ENCODE peak calls at places on chromosomes 2 and 18, in eight cellular contexts. F is osteocyte; C is T1000; S is SJSA1; K is fibroblast of the conjunctiva; Y is activated CD4-positive, alpha-beta T cell treated with anti-CD3 and anti-CD28 coated beads for 36 hours; M is activated CD8-positive, alpha-beta memory T cell treated with anti-CD3 and anti-CD28 coated beads, Interleukin-2, amount 50 U/mL, for 48 hours; A is Right ventricle myocardium superior. V is an unnamed sample.

GRCh38 chr2:143668236-143668635 is 539.0 kb downstream of the ARHGAP15 start:
- DNase-seq in F (no peak), C (no peak), S (no peak), K (no peak), Y (no peak), M (no peak), A (no peak), V (no peak)

GRCh38 chr18:76205906-76206305 is 289.1 kb downstream of the ZNF516 start:
- DNase-seq in F (no peak), C (no peak), S (no peak), K (no peak), Y (no peak), M (no peak), A (no peak), V (no peak)

GRCh38 chr2:233831861-233832260 is 22.5 kb downstream of the HJURP start:
- DNase-seq in F (no peak), C (no peak), S (no peak), K (no peak), Y (no peak), M (no peak), A (no peak), V (no peak)

GRCh38 chr2:222292113-222292737 is 6.6 kb downstream of the PAX3 start:
- DNase-seq in F (no peak), C (no peak), S (no peak), K (no peak), Y (no peak), M (no peak), A (no peak), V (no peak)

GRCh38 chr2:190984595-190984994 is 29.4 kb downstream of the STAT1 start:
- DNase-seq in F (no peak), C (no peak), S (no peak), K (no peak), Y (peak; percentile 52), M (no peak), A (no peak), V (no peak)

GRCh38 chr2:222887124-222887523 is 26.3 kb downstream of the ACSL3 start:
- DNase-seq in F (no peak), C (no peak), S (no peak), K (no peak), Y (no peak), M (no peak), A (no peak), V (no peak)

GRCh38 chr2:188776634-188777033 is 197.5 kb upstream of the COL3A1 start:
- DNase-seq in F (no peak), C (no peak), S (peak; percentile 70), K (no peak), Y (no peak), M (no peak), A (no peak), V (no peak)

GRCh38 chr2:190854726-190855125 is 25.9 kb upstream of the GLS start:
- DNase-seq in F (no peak), C (no peak), S (no peak), K (no peak), Y (no peak), M (no peak), A (no peak), V (no peak)

GRCh38 chr2:52113338-52113737 is 1081.4 kb upstream of the NRXN1 start:
- DNase-seq in F (no peak), C (no peak), S (no peak), K (peak; percentile 72), Y (no peak), M (no peak), A (no peak), V (no peak)

GRCh38 chr2:162308747-162309503 is 9.6 kb downstream of the IFIH1 start:
- DNase-seq in F (no peak), C (no peak), S (no peak), K (no peak), Y (no peak), M (no peak), A (no peak), V (no peak)

GRCh38 chr2:64634338-64635267 is 19.1 kb downstream of the SERTAD2 start:
- DNase-seq in F (no peak), C (no peak), S (no peak), K (peak; percentile 68), Y (no peak), M (no peak), A (no peak), V (peak; percentile 70)

GRCh38 chr2:120225549-120226065 is 2.4 kb upstream of the TMEM185B start:
- DNase-seq in F (no peak), C (no peak), S (no peak), K (no peak), Y (no peak), M (no peak), A (no peak), V (no peak)

GRCh38 chr2:50346104-50346503 is 685.8 kb downstream of the NRXN1 start:
- DNase-seq in F (no peak), C (no peak), S (no peak), K (no peak), Y (no peak), M (no peak), A (no peak), V (no peak)

GRCh38 chr18:58279504-58280158 is 235.6 kb downstream of the NEDD4L start:
- DNase-seq in F (no peak), C (no peak), S (no peak), K (no peak), Y (no peak), M (no peak), A (no peak), V (no peak)

GRCh38 chr2:240200230-240201051 is 60.0 kb upstream of the OTOS start:
- DNase-seq in F (peak; percentile 83), C (no peak), S (no peak), K (no peak), Y (no peak), M (peak; percentile 43), A (no peak), V (no peak)

GRCh38 chr18:79068946-79069791 is at the start of gene ATP9B:
- DNase-seq in F (peak; percentile 100), C (peak; percentile 91), S (peak; percentile 99), K (peak; percentile 96), Y (peak; percentile 99), M (peak; percentile 100), A (peak; percentile 97), V (peak; percentile 98)

GRCh38 chr2:173231465-173231864 is 123.2 kb upstream of the CDCA7 start:
- DNase-seq in F (no peak), C (no peak), S (no peak), K (no peak), Y (no peak), M (no peak), A (no peak), V (no peak)

GRCh38 chr2:132608222-132608795 is 61.7 kb downstream of the LYPD1 start:
- DNase-seq in F (peak; percentile 67), C (no peak), S (no peak), K (no peak), Y (no peak), M (no peak), A (no peak), V (no peak)

GRCh38 chr2:213455316-213456008 is 171.2 kb downstream of the SPAG16 start:
- DNase-seq in F (no peak), C (no peak), S (no peak), K (no peak), Y (no peak), M (no peak), A (no peak), V (no peak)

GRCh38 chr18:78538669-78539440 is 440.8 kb upstream of the SALL3 start:
- DNase-seq in F (peak; percentile 81), C (no peak), S (no peak), K (no peak), Y (no peak), M (no peak), A (no peak), V (no peak)

GRCh38 chr18:35522130-35522959 is 24.6 kb upstream of the INO80C start:
- DNase-seq in F (no peak), C (no peak), S (no peak), K (no peak), Y (no peak), M (no peak), A (no peak), V (no peak)

GRCh38 chr2:205781244-205781643 is 98.9 kb downstream of the NRP2 start:
- DNase-seq in F (no peak), C (no peak), S (no peak), K (no peak), Y (no peak), M (no peak), A (no peak), V (no peak)

GRCh38 chr2:6069354-6069753 is 377.2 kb downstream of the SOX11 start:
- DNase-seq in F (no peak), C (no peak), S (no peak), K (no peak), Y (no peak), M (no peak), A (no peak), V (no peak)

GRCh38 chr2:19351499-19351898 is 6.9 kb downstream of the OSR1 start:
- DNase-seq in F (peak; percentile 67), C (no peak), S (no peak), K (no peak), Y (peak; percentile 12), M (no peak), A (no peak), V (no peak)

GRCh38 chr2:29389686-29390085 is 274.5 kb downstream of the CLIP4 start:
- DNase-seq in F (no peak), C (no peak), S (no peak), K (no peak), Y (no peak), M (no peak), A (no peak), V (no peak)

GRCh38 chr2:73175663-73176204 is 26.6 kb upstream of the NOTO start:
- DNase-seq in F (no peak), C (no peak), S (no peak), K (peak; percentile 22), Y (peak; percentile 89), M (peak; percentile 89), A (peak; percentile 93), V (peak; percentile 90)

GRCh38 chr2:130890941-130891669 is 54.4 kb downstream of the ARHGEF4 start:
- DNase-seq in F (no peak), C (no peak), S (no peak), K (no peak), Y (no peak), M (no peak), A (no peak), V (no peak)

GRCh38 chr2:188870289-188870688 is 103.9 kb upstream of the COL3A1 start:
- DNase-seq in F (no peak), C (no peak), S (no peak), K (peak; percentile 57), Y (peak; percentile 16), M (no peak), A (no peak), V (no peak)

GRCh38 chr2:203998195-203998804 is 61.7 kb downstream of the ICOS start:
- DNase-seq in F (no peak), C (no peak), S (no peak), K (peak; percentile 8), Y (no peak), M (no peak), A (no peak), V (no peak)

GRCh38 chr2:8477511-8478132 is 204.2 kb upstream of the ID2 start:
- DNase-seq in F (no peak), C (no peak), S (no peak), K (no peak), Y (peak; percentile 45), M (no peak), A (no peak), V (peak; percentile 64)

GRCh38 chr18:11970466-11971220 is 10.7 kb upstream of the IMPA2 start:
- DNase-seq in F (no peak), C (no peak), S (no peak), K (no peak), Y (no peak), M (no peak), A (no peak), V (no peak)

GRCh38 chr18:48933578-48934399 is 17.0 kb downstream of the SMAD7 start:
- DNase-seq in F (no peak), C (no peak), S (peak; percentile 85), K (no peak), Y (peak; percentile 4), M (no peak), A (no peak), V (no peak)

GRCh38 chr2:221501883-221502269 is 70.2 kb downstream of the EPHA4 start:
- DNase-seq in F (no peak), C (no peak), S (no peak), K (no peak), Y (no peak), M (no peak), A (no peak), V (no peak)

GRCh38 chr18:80154293-80154692 is 45.2 kb downstream of the ADNP2 start:
- DNase-seq in F (no peak), C (no peak), S (no peak), K (no peak), Y (peak; percentile 73), M (no peak), A (no peak), V (no peak)

V was measured in Right ventricle myocardium inferior.